ENCODE peak calls at places on chromosomes 4 and X, in nine cellular contexts. O, N, G, R, Y, I, D, P and B are unnamed samples.

GRCh38 chr4:73213917-73214663 is 44.5 kb downstream of the ANKRD17 start:
- DNase-seq in O (no peak), N (no peak), G (no peak), R (no peak), Y (no peak), I (no peak), D (no peak), P (no peak), B (no peak)

GRCh38 chrX:1551959-1552546 is 15.1 kb upstream of the P2RY8 start:
- DNase-seq in O (no peak), N (no peak), G (no peak), R (no peak), Y (no peak), I (no peak), D (no peak), P (no peak), B (no peak)

GRCh38 chr4:150033937-150034336 is 44.3 kb upstream of the DCLK2 start:
- DNase-seq in O (no peak), N (no peak), G (peak), R (peak), Y (peak), I (peak), D (no peak), P (no peak), B (no peak)

GRCh38 chr4:3374011-3374645 is 67.6 kb upstream of the HGFAC start:
- DNase-seq in O (no peak), N (no peak), G (no peak), R (no peak), Y (no peak), I (peak), D (no peak), P (no peak), B (no peak)

GRCh38 chr4:2672700-2673099 is 83.4 kb downstream of the TNIP2 start:
- DNase-seq in O (no peak), N (peak), G (no peak), R (no peak), Y (no peak), I (no peak), D (no peak), P (no peak), B (no peak)

GRCh38 chr4:103634236-103634635 is 85.5 kb downstream of the TACR3 start:
- DNase-seq in O (no peak), N (no peak), G (peak), R (peak), Y (no peak), I (no peak), D (no peak), P (no peak), B (no peak)

GRCh38 chr4:143506031-143506430 is 7.5 kb upstream of the SMARCA5 start:
- DNase-seq in O (no peak), N (no peak), G (no peak), R (no peak), Y (no peak), I (no peak), D (no peak), P (no peak), B (no peak)

GRCh38 chrX:129980540-129981206 is 1.8 kb upstream of the BCORL1 start:
- DNase-seq in O (no peak), N (no peak), G (no peak), R (no peak), Y (peak), I (peak), D (no peak), P (peak), B (no peak)

GRCh38 chrX:107117993-107118321 is 665 bp downstream of the RBM41 start:
- DNase-seq in O (peak), N (no peak), G (peak), R (no peak), Y (no peak), I (peak), D (peak), P (no peak), B (peak)

GRCh38 chr4:26015133-26015651 is 101.2 kb downstream of the SMIM20 start:
- DNase-seq in O (no peak), N (no peak), G (peak), R (no peak), Y (peak), I (no peak), D (no peak), P (no peak), B (no peak)

GRCh38 chr4:87410669-87411068 is 11.7 kb upstream of the NUDT9 start:
- DNase-seq in O (no peak), N (no peak), G (no peak), R (no peak), Y (no peak), I (no peak), D (no peak), P (no peak), B (no peak)

GRCh38 chr4:61273237-61273636 is 73.1 kb downstream of the ADGRL3 start:
- DNase-seq in O (no peak), N (no peak), G (no peak), R (no peak), Y (no peak), I (no peak), D (peak), P (no peak), B (no peak)

GRCh38 chr4:40283968-40284367 is 51.2 kb upstream of the CHRNA9 start:
- DNase-seq in O (no peak), N (no peak), G (no peak), R (no peak), Y (no peak), I (peak), D (no peak), P (no peak), B (no peak)

GRCh38 chrX:20067709-20068315 is 48.9 kb downstream of the MAP7D2 start:
- DNase-seq in O (no peak), N (no peak), G (peak), R (peak), Y (peak), I (peak), D (peak), P (no peak), B (no peak)